ENCODE peak calls at places on chromosomes 3 and 15, in seven cellular contexts. T, N, E, V, O, C and R are unnamed samples.

GRCh38 chr15:72967397-72967796 is 84.9 kb upstream of the NEO1 start:
- DNase-seq in T (no peak), N (no peak), E (no peak), V (no peak), O (no peak), C (no peak), R (no peak)

GRCh38 chr3:123066896-123067688 is at the start of gene PDIA5:
- DNase-seq in T (peak; percentile 95), N (peak; percentile 88), E (peak; percentile 86), V (peak; percentile 92), O (peak; percentile 93), C (peak; percentile 93), R (peak; percentile 83)

GRCh38 chr15:101188517-101189340 is 63.1 kb downstream of the CHSY1 start:
- DNase-seq in T (peak; percentile 90), N (peak; percentile 91), E (no peak), V (no peak), O (no peak), C (no peak), R (peak; percentile 94)

GRCh38 chr3:134441321-134441720 is 44.5 kb downstream of the ANAPC13 start:
- DNase-seq in T (no peak), N (no peak), E (peak; percentile 6), V (no peak), O (no peak), C (no peak), R (no peak)

GRCh38 chr15:31511707-31512310 is 185.2 kb downstream of the KLF13 start:
- DNase-seq in T (no peak), N (no peak), E (no peak), V (no peak), O (no peak), C (no peak), R (no peak)

GRCh38 chr15:100125627-100126231 is 216.0 kb downstream of the ADAMTS17 start:
- DNase-seq in T (peak; percentile 83), N (peak; percentile 79), E (no peak), V (no peak), O (peak; percentile 45), C (no peak), R (no peak)

GRCh38 chr3:178875157-178875556 is 196.5 kb downstream of the ZMAT3 start:
- DNase-seq in T (no peak), N (no peak), E (no peak), V (no peak), O (no peak), C (no peak), R (no peak)

GRCh38 chr15:90911302-90911623 is 8.2 kb downstream of the MAN2A2 start:
- DNase-seq in T (no peak), N (no peak), E (no peak), V (peak; percentile 75), O (no peak), C (no peak), R (no peak)

GRCh38 chr15:77494073-77494472 is 73.4 kb downstream of the HMG20A start:
- DNase-seq in T (no peak), N (no peak), E (peak; percentile 22), V (no peak), O (no peak), C (no peak), R (no peak)

GRCh38 chr3:169964176-169964575 is 2.4 kb upstream of the SEC62 start:
- DNase-seq in T (peak; percentile 39), N (peak; percentile 35), E (no peak), V (no peak), O (no peak), C (no peak), R (peak; percentile 40)

GRCh38 chr3:196215493-196215892 is 841 bp upstream of the SLC51A start:
- DNase-seq in T (no peak), N (no peak), E (no peak), V (no peak), O (no peak), C (no peak), R (no peak)

GRCh38 chr3:112734718-112735350 is 93.9 kb upstream of the CCDC80 start:
- DNase-seq in T (peak; percentile 96), N (peak; percentile 88), E (peak; percentile 49), V (no peak), O (peak; percentile 42), C (peak; percentile 79), R (peak; percentile 96)

GRCh38 chr15:39501366-39501765 is 79.5 kb upstream of the THBS1 start:
- DNase-seq in T (peak; percentile 35), N (no peak), E (no peak), V (no peak), O (no peak), C (no peak), R (peak; percentile 49)

GRCh38 chr3:179323197-179323901 is 518 bp downstream of the ZNF639 start:
- DNase-seq in T (peak; percentile 86), N (peak; percentile 78), E (peak; percentile 69), V (peak; percentile 70), O (peak; percentile 77), C (peak; percentile 81), R (peak; percentile 69)

GRCh38 chr15:47466357-47466756 is 250.9 kb upstream of the SEMA6D start:
- DNase-seq in T (peak; percentile 46), N (peak; percentile 67), E (no peak), V (no peak), O (no peak), C (no peak), R (peak; percentile 70)

GRCh38 chr3:12371525-12372140 is 82.8 kb downstream of the PPARG start:
- DNase-seq in T (peak; percentile 55), N (no peak), E (no peak), V (no peak), O (no peak), C (no peak), R (peak; percentile 34)

GRCh38 chr15:72042865-72043264 is 75.1 kb downstream of the MYO9A start:
- DNase-seq in T (no peak), N (no peak), E (no peak), V (no peak), O (no peak), C (no peak), R (no peak)

GRCh38 chr3:181727122-181728036 is 15.7 kb downstream of the SOX2 start:
- DNase-seq in T (no peak), N (peak; percentile 6), E (no peak), V (no peak), O (no peak), C (peak; percentile 82), R (no peak)

GRCh38 chr3:3705090-3705775 is 94.0 kb upstream of the LRRN1 start:
- DNase-seq in T (no peak), N (no peak), E (no peak), V (no peak), O (no peak), C (peak; percentile 59), R (no peak)

GRCh38 chr3:115100172-115100571 is 46.9 kb downstream of the ZBTB20 start:
- DNase-seq in T (peak; percentile 77), N (peak; percentile 78), E (no peak), V (no peak), O (peak; percentile 74), C (peak; percentile 1), R (peak; percentile 78)

DNA sequence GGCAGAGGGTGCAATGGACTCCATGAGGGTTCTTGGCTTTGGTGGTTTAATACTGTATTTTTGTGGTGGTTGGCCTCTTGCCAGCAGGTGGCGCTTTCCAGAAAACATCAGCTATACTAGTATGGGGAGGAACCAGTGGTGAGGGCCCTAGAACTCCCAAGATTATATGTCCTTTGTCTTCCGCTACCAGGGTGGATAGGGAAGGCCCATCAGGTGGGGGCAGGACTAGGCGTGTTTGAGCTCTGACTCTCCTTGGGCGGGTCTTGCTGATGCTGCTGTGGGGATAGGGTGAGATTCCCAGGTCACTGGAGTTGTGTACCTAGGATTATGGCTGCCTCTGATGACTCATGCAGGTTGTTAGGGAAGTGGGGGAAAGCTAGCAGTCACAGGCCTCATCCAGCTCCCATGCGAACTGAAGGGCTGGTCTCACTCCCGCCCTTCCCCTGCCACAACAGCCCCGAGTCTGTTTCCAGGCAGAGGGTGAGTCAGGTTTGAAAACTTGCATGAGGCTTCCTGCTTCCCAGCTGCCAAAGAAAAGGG is 357.7 kb downstream of the OTOL1 start:
- DNase-seq in T (peak; percentile 75), N (peak; percentile 85), E (no peak), V (peak; percentile 92), O (no peak), C (peak; percentile 33), R (peak; percentile 47)
- TF ChIP-seq CTCF in T (peak; percentile 21), N (peak; percentile 9), E (peak; percentile 35), V (peak; percentile 57), O (no peak), C (peak; percentile 55), R (no peak)

DNA sequence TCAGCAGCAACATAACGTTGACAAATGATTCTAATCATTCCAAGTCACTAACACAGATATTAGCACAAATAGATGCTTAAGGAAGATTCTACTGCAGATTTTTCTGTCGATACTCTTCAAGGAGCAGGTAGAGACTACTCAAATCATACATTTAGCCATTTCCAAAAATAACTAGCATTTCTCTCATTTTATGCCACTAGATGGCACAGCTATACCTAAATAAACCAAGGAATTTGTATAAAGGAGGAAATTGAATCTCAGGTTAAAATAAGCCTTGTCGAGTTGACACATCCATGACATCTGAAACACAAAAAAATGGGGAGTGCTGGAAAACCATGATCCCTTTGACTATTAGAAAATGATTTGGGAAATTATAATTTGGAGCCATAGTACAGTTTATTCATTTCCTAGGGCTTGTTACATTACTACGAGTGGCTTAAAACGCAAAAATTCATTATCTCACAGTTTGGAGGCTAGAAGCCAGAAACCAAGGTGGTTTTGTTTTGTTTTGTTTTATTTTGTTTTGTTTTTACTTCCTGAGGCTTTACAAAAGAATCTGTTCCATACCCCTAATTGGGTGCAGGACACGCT is 59.5 kb upstream of the STRIT1 start:
- DNase-seq in T (peak; percentile 50), N (peak; percentile 53), E (no peak), V (no peak), O (no peak), C (peak; percentile 43), R (peak; percentile 67)
- TF ChIP-seq CTCF in T (peak; percentile 52), N (peak; percentile 58), E (peak; percentile 48), V (peak; percentile 72), O (peak; percentile 61), C (peak; percentile 68), R (peak; percentile 52)

DNA sequence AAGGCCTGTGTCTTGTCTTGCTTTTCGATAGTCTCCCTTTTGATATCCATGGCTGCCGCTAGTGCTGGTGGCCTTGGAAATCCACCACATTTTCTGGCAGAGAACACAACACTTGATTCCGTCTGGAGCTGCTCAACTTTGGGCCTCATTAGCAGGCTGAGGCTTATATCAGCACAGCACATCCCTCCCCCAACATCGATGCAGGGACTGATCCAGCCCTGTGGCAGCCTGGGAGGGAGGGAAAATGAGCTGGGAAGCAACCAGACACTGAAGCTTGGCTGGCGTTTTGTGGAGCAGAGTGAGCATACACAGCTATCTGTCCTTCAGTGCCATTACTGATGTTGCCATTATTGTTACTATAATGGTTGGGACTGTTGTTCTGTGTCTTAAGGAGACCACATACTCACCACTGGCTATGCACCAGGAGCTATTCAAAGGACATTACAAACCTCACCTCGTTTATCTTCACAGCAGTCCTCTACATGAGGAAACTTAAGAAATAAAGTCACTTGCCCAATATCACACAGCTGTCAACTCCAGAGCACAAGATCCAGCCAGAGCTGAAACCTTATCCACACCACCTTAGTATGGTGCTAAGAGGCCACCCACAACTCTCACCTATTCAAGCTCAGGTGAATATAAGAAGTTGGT is 102.9 kb downstream of the SUCLG2 start:
- DNase-seq in T (no peak), N (no peak), E (no peak), V (no peak), O (peak; percentile 15), C (no peak), R (no peak)
- TF ChIP-seq CTCF in T (no peak), N (no peak), E (no peak), V (no peak), O (no peak), C (no peak), R (no peak)

DNA sequence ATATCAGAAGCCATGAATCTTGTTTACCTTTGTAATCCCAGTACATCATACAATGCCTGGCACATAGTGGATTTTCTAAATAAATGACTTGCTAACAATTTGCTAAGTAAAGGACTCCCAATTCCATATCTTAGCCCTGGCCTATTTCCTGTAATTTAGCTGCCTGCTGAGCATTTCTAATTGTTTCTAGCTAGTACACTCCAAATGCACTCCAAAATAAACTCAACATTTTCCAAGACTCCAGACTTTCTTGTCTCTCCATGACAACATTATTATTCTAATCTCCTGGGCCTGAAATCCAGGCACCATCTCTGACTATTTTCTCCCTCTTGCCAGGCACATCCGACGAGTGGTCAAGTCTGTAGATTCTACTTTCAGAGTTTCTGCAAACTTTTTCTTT is 773.5 kb downstream of the SQOR start:
- DNase-seq in T (no peak), N (no peak), E (no peak), V (no peak), O (no peak), C (no peak), R (no peak)
- TF ChIP-seq CTCF in T (no peak), N (no peak), E (no peak), V (no peak), O (no peak), C (no peak), R (no peak)